ENCODE peak calls at places on chromosomes 2 and 18, in four cellular contexts. F is right atrium auricular region, G is fibroblast of the aortic adventitia, K is epithelial cell of esophagus. L is an unnamed sample.

GRCh38 chr2:162435676-162436075 is 91.7 kb downstream of the GCA start:
- DNase-seq in K (peak; percentile 78), G (no peak), F (no peak), L (no peak)

GRCh38 chr2:240930631-240931318 is 24.6 kb downstream of the CROCC2 start:
- DNase-seq in K (no peak), F (peak; percentile 36), G (no peak), L (no peak)

GRCh38 chr2:667332-668000 is 9.7 kb downstream of the TMEM18 start:
- DNase-seq in F (no peak), G (peak; percentile 80), K (peak; percentile 79), L (no peak)

GRCh38 chr2:112516801-112517200 is 25.5 kb upstream of the POLR1B start:
- DNase-seq in F (no peak), G (no peak), K (no peak), L (no peak)

GRCh38 chr18:45775241-45775676 is 50.2 kb upstream of the SIGLEC15 start:
- DNase-seq in F (peak; percentile 82), G (peak; percentile 83), K (peak; percentile 84), L (peak; percentile 81)

GRCh38 chr2:160109243-160109642 is 46.8 kb upstream of the PLA2R1 start:
- DNase-seq in F (no peak), G (no peak), K (peak; percentile 60), L (no peak)

GRCh38 chr2:62884514-62884913 is 166.1 kb upstream of the OTX1 start:
- DNase-seq in G (peak; percentile 77), K (no peak), F (no peak), L (no peak)

GRCh38 chr2:8059794-8060193 is 622.1 kb upstream of the ID2 start:
- DNase-seq in F (no peak), G (no peak), K (peak; percentile 1), L (no peak)

GRCh38 chr2:56465491-56465890 is 281.7 kb downstream of the CCDC85A start:
- DNase-seq in F (no peak), K (no peak), G (peak; percentile 10), L (no peak)

GRCh38 chr2:138424436-138425140 is 77.0 kb upstream of the SPOPL start:
- DNase-seq in K (peak; percentile 89), G (no peak), F (no peak), L (no peak)

GRCh38 chr2:173652311-173652710 is 297.6 kb downstream of the CDCA7 start:
- DNase-seq in K (peak; percentile 93), G (peak; percentile 98), F (no peak), L (no peak)

GRCh38 chr2:171244466-171244969 is 83.8 kb upstream of the TLK1 start:
- DNase-seq in G (peak; percentile 71), K (peak; percentile 89), F (no peak), L (no peak)

GRCh38 chr2:189408294-189408693 is 33.0 kb upstream of the WDR75 start:
- DNase-seq in K (no peak), G (peak; percentile 8), F (no peak), L (no peak)

GRCh38 chr2:199503148-199503547 is 45.4 kb upstream of the SATB2 start:
- DNase-seq in F (no peak), G (no peak), K (no peak), L (no peak)

GRCh38 chr2:46632349-46632748 is 153.0 kb downstream of the TMEM247 start:
- DNase-seq in F (no peak), G (peak; percentile 86), K (peak; percentile 73), L (no peak)

GRCh38 chr2:132715554-132715953 is 45.5 kb upstream of the LYPD1 start:
- DNase-seq in K (no peak), F (no peak), G (no peak), L (no peak)

GRCh38 chr2:235493775-235494715 is at the start of gene AGAP1:
- DNase-seq in F (peak; percentile 88), G (peak; percentile 82), K (peak; percentile 89), L (peak; percentile 89)

GRCh38 chr2:85431787-85432186 is 13.3 kb downstream of the SH2D6 start:
- DNase-seq in G (no peak), K (no peak), F (no peak), L (no peak)

GRCh38 chr2:11938196-11938595 is 191.8 kb downstream of the LPIN1 start:
- DNase-seq in K (peak; percentile 96), G (peak; percentile 56), F (peak; percentile 88), L (no peak)

GRCh38 chr2:72276356-72276755 is 128.7 kb upstream of the CYP26B1 start:
- DNase-seq in G (peak; percentile 73), F (no peak), K (no peak), L (no peak)

GRCh38 chr2:8980096-8980495 is 23.4 kb downstream of the MBOAT2 start:
- DNase-seq in F (no peak), K (no peak), G (no peak), L (no peak)

GRCh38 chr2:185640588-185640987 is 98.0 kb upstream of the FSIP2 start:
- DNase-seq in F (no peak), G (no peak), K (no peak), L (no peak)

GRCh38 chr2:196988599-196988998 is 62.1 kb upstream of the PGAP1 start:
- DNase-seq in K (no peak), G (no peak), F (no peak), L (no peak)

DNA sequence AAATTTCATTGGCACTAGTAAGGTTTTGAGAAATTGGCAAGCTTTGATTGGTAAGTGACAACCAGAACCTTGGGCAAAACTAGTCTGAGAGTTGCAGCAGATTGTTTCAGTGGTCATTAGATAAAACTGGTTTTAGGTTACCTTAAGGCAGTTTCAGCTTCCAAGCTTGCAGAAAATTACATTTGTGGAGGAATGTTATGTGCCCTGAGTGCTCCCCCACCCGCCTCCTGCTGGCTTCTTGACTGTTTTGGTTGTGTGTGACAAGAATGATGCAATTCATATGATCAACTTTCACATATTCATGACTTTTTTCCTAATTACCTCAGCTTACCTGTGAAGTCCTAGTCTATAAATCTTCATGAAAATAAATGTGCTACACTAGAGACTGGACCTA is 599.5 kb upstream of the ZNF804A start:
- DNase-seq in G (no peak), K (no peak), F (no peak), L (no peak)
- H3K4me3 ChIP-seq in G (no peak overlapping the region), K (no peak overlapping the region), F (no peak overlapping the region), L (no peak overlapping the region)

DNA sequence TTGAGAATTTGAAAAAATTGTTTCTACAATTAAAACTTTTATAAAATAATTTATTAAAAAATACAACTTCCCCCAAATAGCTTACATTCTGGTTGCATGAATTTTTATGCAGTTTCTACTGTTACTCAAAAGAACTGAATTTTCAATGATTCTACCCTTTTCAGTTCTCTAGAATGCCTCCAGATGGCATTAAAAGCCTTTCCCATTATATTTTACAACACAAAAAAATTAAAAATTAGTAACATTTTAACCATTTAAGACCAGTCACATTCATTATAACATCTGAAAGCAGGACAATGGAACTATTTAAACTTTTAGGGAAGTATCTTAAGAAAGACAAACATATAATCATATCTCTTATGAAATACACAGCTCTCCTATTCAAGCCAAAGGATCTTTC is 236.0 kb upstream of the REV1 start:
- DNase-seq in K (no peak), G (no peak), F (no peak), L (no peak)
- TF ChIP-seq CTCF in K (no peak), G (peak; percentile 49), F (peak; percentile 56), L (no peak)

DNA sequence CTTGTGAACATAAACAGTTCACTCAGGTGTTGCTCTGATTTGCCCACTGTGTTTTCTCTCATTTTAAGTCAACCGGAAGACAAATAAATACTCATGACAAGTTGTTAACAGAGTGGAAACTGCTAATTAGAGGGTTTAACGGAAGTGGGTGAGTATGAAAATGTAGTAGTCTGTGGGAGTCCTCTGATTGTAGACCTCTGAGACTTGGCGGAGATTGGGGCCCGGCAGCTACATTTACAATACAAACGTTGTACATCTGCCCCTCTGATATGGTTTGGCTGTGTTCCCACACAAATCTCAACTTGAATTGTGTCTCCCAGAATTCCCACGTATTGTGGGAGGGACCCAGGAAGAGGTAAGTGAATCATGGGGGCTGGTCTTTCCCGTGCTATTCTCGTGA is 107.3 kb upstream of the FAM98A start:
- DNase-seq in K (no peak), F (no peak), G (no peak), L (no peak)
- H3K4me3 ChIP-seq in K (no peak overlapping the region), F (no peak overlapping the region), G (no peak overlapping the region), L (no peak overlapping the region)

GRCh38 chr18:76688724-76689472 is 133.5 kb upstream of the ZNF236 start:
- DNase-seq in K (no peak), F (no peak), G (no peak), L (no peak)

GRCh38 chr18:76687271-76688006 is 134.9 kb upstream of the ZNF236 start:
- DNase-seq in F (no peak), K (peak; percentile 73), G (no peak), L (no peak)

GRCh38 chr18:76686737-76687231 is 135.6 kb upstream of the ZNF236 start:
- DNase-seq in K (peak; percentile 73), F (peak; percentile 79), G (peak; percentile 89), L (no peak)

GRCh38 chr18:76691800-76692199 is 130.6 kb upstream of the ZNF236 start:
- DNase-seq in F (no peak), G (peak; percentile 34), K (peak; percentile 16), L (no peak)

DNA sequence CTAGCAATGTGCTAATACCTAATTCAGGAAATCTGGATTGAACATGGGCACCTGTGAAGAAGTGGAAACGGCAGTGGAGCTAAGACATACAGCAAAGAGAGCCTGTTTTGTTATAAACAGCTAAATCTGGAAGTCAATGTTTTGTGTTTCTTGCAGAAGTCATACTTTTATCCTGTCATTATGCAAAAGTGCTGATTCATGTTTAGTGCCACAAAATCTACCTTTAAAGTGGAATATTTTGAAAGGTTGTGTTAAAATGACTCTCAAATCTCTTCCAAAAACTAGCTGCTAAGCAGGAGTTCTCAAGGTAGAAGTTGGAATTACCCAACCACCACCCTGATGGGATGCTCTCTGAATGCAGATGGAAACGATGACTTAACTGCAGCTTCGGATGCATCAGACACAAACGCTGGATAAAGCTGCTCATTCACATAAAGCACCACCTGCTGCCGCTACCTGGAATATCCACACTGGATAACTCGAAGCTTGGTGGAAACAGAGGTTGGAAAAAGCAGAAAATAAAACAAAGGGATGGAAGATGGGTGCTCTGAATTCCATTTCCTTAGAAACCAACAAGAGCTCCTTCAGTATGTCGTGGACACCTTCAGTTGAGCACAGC is 132.6 kb upstream of the ZNF236 start:
- DNase-seq in F (no peak), K (peak; percentile 18), G (no peak), L (no peak)
- TF ChIP-seq CTCF in F (no peak), K (peak; percentile 10), G (no peak), L (no peak)

GRCh38 chr2:165474621-165475269 is 5.2 kb downstream of the CSRNP3 start:
- DNase-seq in K (no peak), G (no peak), F (no peak), L (no peak)

GRCh38 chr2:165470351-165470750 is 853 bp downstream of the CSRNP3 start:
- DNase-seq in F (no peak), G (no peak), K (no peak), L (no peak)

GRCh38 chr2:165467921-165468320 is 1.6 kb upstream of the CSRNP3 start:
- DNase-seq in F (no peak), G (no peak), K (no peak), L (no peak)

GRCh38 chr2:165469417-165469816 is at the start of gene CSRNP3:
- DNase-seq in G (peak; percentile 81), F (peak; percentile 59), K (peak; percentile 89), L (peak; percentile 72)

GRCh38 chr2:165471349-165471975 is 2.0 kb downstream of the CSRNP3 start:
- DNase-seq in F (no peak), G (peak; percentile 25), K (no peak), L (no peak)
- H3K4me3 ChIP-seq in F (no peak overlapping the region), G (no peak overlapping the region), K (no peak overlapping the region), L (no peak overlapping the region)